ENCODE peak calls at places on chromosomes 4 and X, in five cellular contexts. K is sciatic nerve, H is PC-9, R is iris pigment epithelial cell, J is NCI-H748 treated with DMSO at 0.1 percent for 48 hours. A is an unnamed sample.

GRCh38 chr4:183532823-183533222 is 28.0 kb downstream of the ING2 start:
- DNase-seq in J (no peak), R (peak; percentile 53), K (no peak), H (no peak), A (no peak)

GRCh38 chr4:159503243-159503642 is 400.4 kb downstream of the RAPGEF2 start:
- DNase-seq in J (no peak), K (no peak), H (peak; percentile 72), R (peak; percentile 20), A (no peak)

GRCh38 chr4:161197912-161198311 is 965.9 kb downstream of the FSTL5 start:
- DNase-seq in H (no peak), J (no peak), K (no peak), R (no peak), A (no peak)

GRCh38 chrX:102129473-102129872 is 4.0 kb downstream of the TCEAL2 start:
- DNase-seq in R (peak; percentile 18), K (no peak), H (no peak), J (no peak), A (no peak)

GRCh38 chrX:30900227-30900626 is 11.2 kb upstream of the TAB3 start:
- DNase-seq in K (no peak), H (peak; percentile 47), R (no peak), J (no peak), A (no peak)

GRCh38 chr4:152436384-152436783 is 99.5 kb downstream of the FBXW7 start:
- DNase-seq in H (no peak), K (no peak), J (no peak), R (no peak), A (no peak)

GRCh38 chr4:108148316-108148715 is 20.4 kb downstream of the LEF1 start:
- DNase-seq in H (no peak), K (no peak), J (no peak), R (no peak), A (no peak)

GRCh38 chr4:76800902-76801301 is 97.0 kb downstream of the SOWAHB start:
- DNase-seq in H (no peak), R (no peak), J (no peak), K (no peak), A (no peak)

GRCh38 chr4:139851133-139851532 is 185.5 kb downstream of the MGST2 start:
- DNase-seq in J (no peak), K (no peak), R (no peak), H (no peak), A (no peak)

GRCh38 chr4:8205749-8206611 is 6.9 kb downstream of the SH3TC1 start:
- DNase-seq in K (no peak), R (no peak), H (no peak), J (peak; percentile 72), A (peak; percentile 63)

GRCh38 chr4:150447356-150447755 is 134.6 kb upstream of the MAB21L2 start:
- DNase-seq in R (no peak), H (no peak), J (no peak), K (no peak), A (no peak)

GRCh38 chrX:71154196-71154595 is 9.6 kb downstream of the NLGN3 start:
- DNase-seq in K (no peak), H (no peak), R (no peak), J (no peak), A (no peak)